ENCODE peak calls at places on chromosomes 13 and 19, in four cellular contexts. One of them, this sample, is unnamed.

GRCh38 chr13:75357576-75358295 is 124.2 kb downstream of the TBC1D4 start:
- DNase-seq in H1: peak; percentile 53
- DNase-seq in uterus: no peak
- DNase-seq in AG04450: no peak
- DNase-seq in this sample: no peak

GRCh38 chr19:55909801-55910200 is 22.3 kb downstream of the NLRP13 start:
- DNase-seq in AG04450: no peak
- DNase-seq in H1: no peak
- DNase-seq in uterus: no peak
- DNase-seq in this sample: no peak

GRCh38 chr19:31874313-31874712 is 471.1 kb upstream of the ZNF507 start:
- DNase-seq in H1: no peak
- DNase-seq in AG04450: no peak
- DNase-seq in uterus: no peak
- DNase-seq in this sample: no peak

GRCh38 chr13:53758946-53759345 is 730.3 kb downstream of the OLFM4 start:
- DNase-seq in H1: no peak
- DNase-seq in uterus: no peak
- DNase-seq in AG04450: no peak
- DNase-seq in this sample: no peak

GRCh38 chr13:92843549-92843948 is 383.1 kb upstream of the GPC6 start:
- DNase-seq in H1: no peak
- DNase-seq in AG04450: peak; percentile 4
- DNase-seq in uterus: no peak
- DNase-seq in this sample: peak; percentile 49

GRCh38 chr13:90416938-90417337 is 930.5 kb upstream of the MIR17HG start:
- DNase-seq in uterus: no peak
- DNase-seq in H1: no peak
- DNase-seq in AG04450: no peak
- DNase-seq in this sample: no peak

GRCh38 chr13:32538234-32538620 is 368 bp downstream of the N4BP2L2 start:
- DNase-seq in AG04450: no peak
- DNase-seq in uterus: no peak
- DNase-seq in H1: peak; percentile 46
- DNase-seq in this sample: peak; percentile 15

GRCh38 chr13:33642374-33643065 is 175.4 kb upstream of the RFC3 start:
- DNase-seq in AG04450: peak; percentile 88
- DNase-seq in H1: no peak
- DNase-seq in uterus: peak; percentile 83
- DNase-seq in this sample: no peak

GRCh38 chr19:2079076-2079864 is 16.9 kb downstream of the MOB3A start:
- DNase-seq in H1: no peak
- DNase-seq in AG04450: no peak
- DNase-seq in uterus: no peak
- DNase-seq in this sample: no peak

GRCh38 chr19:40599331-40600085 is 1.7 kb upstream of the LTBP4 start:
- DNase-seq in H1: no peak
- DNase-seq in uterus: peak; percentile 57
- DNase-seq in AG04450: no peak
- DNase-seq in this sample: no peak

GRCh38 chr13:27372896-27373295 is 51.5 kb upstream of the GTF3A start:
- DNase-seq in H1: no peak
- DNase-seq in AG04450: no peak
- DNase-seq in uterus: no peak
- DNase-seq in this sample: no peak

GRCh38 chr19:33268162-33268991 is 34.0 kb downstream of the CEBPA start:
- DNase-seq in AG04450: no peak
- DNase-seq in uterus: no peak
- DNase-seq in H1: no peak
- DNase-seq in this sample: no peak

GRCh38 chr13:29846475-29847256 is 3.8 kb downstream of the UBL3 start:
- DNase-seq in H1: no peak
- DNase-seq in uterus: no peak
- DNase-seq in AG04450: no peak
- DNase-seq in this sample: no peak

GRCh38 chr19:34579281-34580054 is 97.5 kb downstream of the SCGB2B2 start:
- DNase-seq in H1: no peak
- DNase-seq in uterus: no peak
- DNase-seq in AG04450: no peak
- DNase-seq in this sample: no peak

GRCh38 chr13:62321139-62321538 is 905.5 kb upstream of the PCDH20 start:
- DNase-seq in H1: no peak
- DNase-seq in uterus: no peak
- DNase-seq in AG04450: no peak
- DNase-seq in this sample: no peak

GRCh38 chr13:112012004-112012704 is 54.8 kb upstream of the SOX1 start:
- DNase-seq in AG04450: no peak
- DNase-seq in uterus: no peak
- DNase-seq in H1: peak; percentile 52
- DNase-seq in this sample: no peak

GRCh38 chr19:10288662-10289166 is 1.0 kb upstream of the ICAM5 start:
- DNase-seq in H1: peak; percentile 79
- DNase-seq in uterus: no peak
- DNase-seq in AG04450: no peak
- DNase-seq in this sample: no peak

GRCh38 chr19:3589949-3590348 is 4.7 kb downstream of the GIPC3 start:
- DNase-seq in AG04450: no peak
- DNase-seq in uterus: no peak
- DNase-seq in H1: no peak
- DNase-seq in this sample: no peak

GRCh38 chr13:113948034-113948742 is 25.7 kb downstream of the C13orf46 start:
- DNase-seq in uterus: no peak
- DNase-seq in H1: no peak
- DNase-seq in AG04450: no peak
- DNase-seq in this sample: no peak

GRCh38 chr19:11273288-11273687 is 11.0 kb upstream of the DOCK6 start:
- DNase-seq in AG04450: no peak
- DNase-seq in uterus: no peak
- DNase-seq in H1: no peak
- DNase-seq in this sample: no peak

GRCh38 chr13:107231941-107232340 is 664.0 kb upstream of the ARGLU1 start:
- DNase-seq in uterus: no peak
- DNase-seq in AG04450: no peak
- DNase-seq in H1: no peak
- DNase-seq in this sample: no peak

GRCh38 chr13:112182831-112183543 is 116.0 kb downstream of the SOX1 start:
- DNase-seq in H1: no peak
- DNase-seq in uterus: no peak
- DNase-seq in AG04450: no peak
- DNase-seq in this sample: no peak

GRCh38 chr13:63206431-63206830 is 1790.8 kb upstream of the PCDH20 start:
- DNase-seq in uterus: no peak
- DNase-seq in AG04450: no peak
- DNase-seq in H1: no peak
- DNase-seq in this sample: no peak

GRCh38 chr13:100887729-100888151 is 213.1 kb upstream of the TMTC4 start:
- DNase-seq in AG04450: no peak
- DNase-seq in H1: no peak
- DNase-seq in uterus: no peak
- DNase-seq in this sample: peak; percentile 55

GRCh38 chr19:28290963-28291657 is 921.8 kb downstream of the UQCRFS1 start:
- DNase-seq in AG04450: no peak
- DNase-seq in uterus: no peak
- DNase-seq in H1: no peak
- DNase-seq in this sample: no peak

GRCh38 chr19:6613711-6614110 is 22.8 kb upstream of the CD70 start:
- DNase-seq in AG04450: no peak
- DNase-seq in uterus: no peak
- DNase-seq in H1: no peak
- DNase-seq in this sample: peak; percentile 33

GRCh38 chr19:47351545-47351944 is 2.4 kb downstream of the DHX34 start:
- DNase-seq in H1: no peak
- DNase-seq in AG04450: no peak
- DNase-seq in uterus: no peak
- DNase-seq in this sample: peak; percentile 19

GRCh38 chr19:39411832-39412099 is 703 bp upstream of the PLEKHG2 start:
- DNase-seq in H1: peak; percentile 87
- DNase-seq in uterus: peak; percentile 91
- DNase-seq in AG04450: peak; percentile 86
- DNase-seq in this sample: peak; percentile 85

GRCh38 chr19:38684078-38684861 is 36.8 kb downstream of the ACTN4 start:
- DNase-seq in H1: no peak
- DNase-seq in uterus: peak; percentile 80
- DNase-seq in AG04450: no peak
- DNase-seq in this sample: peak; percentile 78

GRCh38 chr19:54949412-54949811 is 2.1 kb upstream of the NLRP7 start:
- DNase-seq in AG04450: no peak
- DNase-seq in uterus: no peak
- DNase-seq in H1: no peak
- DNase-seq in this sample: no peak

GRCh38 chr13:41513600-41513999 is 56.2 kb downstream of the RGCC start:
- DNase-seq in AG04450: no peak
- DNase-seq in H1: no peak
- DNase-seq in uterus: no peak
- DNase-seq in this sample: no peak

GRCh38 chr13:43285891-43286602 is 262.7 kb downstream of the DNAJC15 start:
- DNase-seq in AG04450: no peak
- DNase-seq in uterus: no peak
- DNase-seq in H1: no peak
- DNase-seq in this sample: peak; percentile 88

GRCh38 chr13:47004022-47004421 is 107.2 kb upstream of the HTR2A start:
- DNase-seq in H1: no peak
- DNase-seq in uterus: no peak
- DNase-seq in AG04450: no peak
- DNase-seq in this sample: no peak

GRCh38 chr19:8612807-8613171 is 2.3 kb upstream of the ADAMTS10 start:
- DNase-seq in AG04450: no peak
- DNase-seq in H1: no peak
- DNase-seq in uterus: no peak
- DNase-seq in this sample: no peak

GRCh38 chr13:66225071-66225470 is 1005.1 kb downstream of the PCDH9 start:
- DNase-seq in uterus: no peak
- DNase-seq in AG04450: no peak
- DNase-seq in H1: no peak
- DNase-seq in this sample: no peak

GRCh38 chr13:23724196-23724970 is 154.2 kb downstream of the TNFRSF19 start:
- DNase-seq in H1: no peak
- DNase-seq in uterus: no peak
- DNase-seq in AG04450: no peak
- DNase-seq in this sample: no peak

GRCh38 chr19:17831419-17831888 is 10.1 kb upstream of the INSL3 start:
- DNase-seq in uterus: no peak
- DNase-seq in AG04450: no peak
- DNase-seq in H1: no peak
- DNase-seq in this sample: no peak
- H3K4me3 ChIP-seq in uterus: no peak overlapping the region
- H3K4me3 ChIP-seq in AG04450: peak overlapping the region; percentile 45
- H3K4me3 ChIP-seq in H1: peak overlapping the region; percentile 65
- H3K4me3 ChIP-seq in this sample: no peak overlapping the region

GRCh38 chr19:13526552-13526951 is 20.3 kb upstream of the CACNA1A start:
- DNase-seq in uterus: no peak
- DNase-seq in H1: peak; percentile 83
- DNase-seq in AG04450: no peak
- DNase-seq in this sample: no peak
- TF ChIP-seq CTCF in uterus: no peak
- TF ChIP-seq CTCF in H1: peak; percentile 83
- TF ChIP-seq CTCF in AG04450: peak; percentile 25
- TF ChIP-seq CTCF in this sample: peak; percentile 31

DNA sequence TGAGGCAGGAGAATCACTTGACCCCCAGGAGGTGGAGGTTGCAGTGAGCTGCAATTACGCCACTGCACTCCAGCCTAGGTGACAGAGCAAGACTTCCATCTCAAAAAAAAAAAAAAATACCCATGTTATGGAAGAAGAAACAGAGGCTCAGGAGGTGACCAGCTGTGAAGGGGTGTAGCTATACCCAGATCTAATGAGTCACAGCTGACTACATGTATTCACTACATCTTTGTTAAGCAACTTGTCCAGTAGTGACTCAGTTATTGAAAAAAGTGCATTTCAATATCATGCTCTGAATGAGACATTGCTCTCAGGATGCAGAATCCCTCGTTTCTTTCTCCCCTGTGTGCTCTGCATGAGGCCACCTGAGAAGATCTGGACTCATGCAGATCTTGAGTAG is 16.1 kb upstream of the SPART start:
- DNase-seq in uterus: no peak
- DNase-seq in H1: no peak
- DNase-seq in AG04450: peak; percentile 38
- DNase-seq in this sample: no peak
- H3K4me3 ChIP-seq in uterus: no peak overlapping the region
- H3K4me3 ChIP-seq in H1: no peak overlapping the region
- H3K4me3 ChIP-seq in AG04450: no peak overlapping the region
- H3K4me3 ChIP-seq in this sample: no peak overlapping the region

DNA sequence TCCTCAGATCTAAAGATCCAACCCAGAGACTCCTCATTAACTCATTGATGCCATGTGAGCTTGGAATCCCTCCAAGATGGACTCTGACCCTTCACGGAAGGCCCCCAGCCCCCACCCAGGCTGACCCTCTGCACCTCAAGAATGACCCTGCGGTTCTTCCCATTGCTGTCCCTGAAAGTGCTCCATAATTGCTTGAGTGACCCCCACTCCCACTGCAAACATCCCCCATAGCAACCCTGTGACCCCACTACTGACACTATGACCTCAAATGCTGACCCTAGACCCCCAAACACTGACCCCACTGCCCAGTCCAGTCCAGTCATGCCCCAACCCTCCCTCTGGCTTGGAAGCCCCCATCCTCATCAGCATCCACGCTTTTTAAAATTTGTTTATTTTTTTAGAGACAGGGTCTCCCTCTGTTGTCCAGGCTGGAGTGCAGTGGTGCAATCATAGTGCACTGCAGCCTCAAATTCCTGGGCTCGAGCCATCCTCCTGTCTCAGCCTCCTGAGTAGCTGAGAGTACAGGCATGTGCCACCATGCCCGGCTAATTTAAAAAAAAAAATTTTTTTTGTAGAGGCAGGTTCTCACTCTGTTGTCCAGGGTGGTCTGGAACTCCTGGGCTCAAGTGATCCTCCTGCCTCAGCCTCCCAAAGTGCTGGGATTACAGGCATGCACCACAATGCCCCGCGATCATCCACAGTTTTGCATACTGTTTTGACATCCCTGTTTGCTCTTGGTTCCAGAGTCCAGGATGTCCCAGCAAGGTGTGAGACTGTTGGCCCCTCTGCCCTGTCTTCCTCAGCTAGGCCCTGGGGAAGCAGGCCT is 855 bp downstream of the LYL1 start:
- DNase-seq in uterus: no peak
- DNase-seq in H1: no peak
- DNase-seq in AG04450: no peak
- DNase-seq in this sample: no peak
- TF ChIP-seq CTCF in uterus: no peak
- TF ChIP-seq CTCF in H1: no peak
- TF ChIP-seq CTCF in AG04450: no peak
- TF ChIP-seq CTCF in this sample: no peak